ENCODE peak calls at places on chromosome 18, in four cellular contexts. M is HepG2, D is GM12878, V is H1. F is an unnamed sample.

GRCh38 chr18:76259726-76260125 is 235.3 kb downstream of the ZNF516 start:
- DNase-seq in M (no peak), D (no peak), V (no peak), F (no peak)

GRCh38 chr18:21663615-21664014 is 41.0 kb downstream of the ABHD3 start:
- DNase-seq in M (no peak), D (no peak), V (peak), F (no peak)

GRCh38 chr18:63309422-63309821 is 10.1 kb downstream of the BCL2 start:
- DNase-seq in M (no peak), D (no peak), V (no peak), F (no peak)

GRCh38 chr18:58996131-58996632 is 131.5 kb downstream of the ZNF532 start:
- DNase-seq in M (no peak), D (no peak), V (no peak), F (no peak)

GRCh38 chr18:35290070-35290735 is at the start of gene ZSCAN30:
- DNase-seq in M (peak), D (peak), V (peak), F (peak)

GRCh38 chr18:70469916-70470315 is 181.1 kb downstream of the SOCS6 start:
- DNase-seq in M (no peak), D (no peak), V (no peak), F (no peak)

GRCh38 chr18:79912994-79913831 is 38.2 kb downstream of the SLC66A2 start:
- DNase-seq in M (no peak), D (no peak), V (peak), F (no peak)

GRCh38 chr18:49024808-49025361 is 74.1 kb upstream of the SMAD7 start:
- DNase-seq in M (no peak), D (no peak), V (peak), F (no peak)

GRCh38 chr18:11752116-11752911 is 63.2 kb downstream of the GNAL start:
- DNase-seq in M (no peak), D (no peak), V (peak), F (peak)

GRCh38 chr18:77099501-77100370 is 32.8 kb downstream of the MBP start:
- DNase-seq in M (no peak), D (no peak), V (no peak), F (no peak)

GRCh38 chr18:11357678-11358077 is 208.3 kb upstream of the PIEZO2 start:
- DNase-seq in M (no peak), D (no peak), V (no peak), F (no peak)

GRCh38 chr18:77702686-77703085 is 453.0 kb downstream of the GALR1 start:
- DNase-seq in M (peak), D (no peak), V (no peak), F (no peak)

GRCh38 chr18:23761941-23762340 is 72.7 kb downstream of the LAMA3 start:
- DNase-seq in M (no peak), D (no peak), V (no peak), F (no peak)

GRCh38 chr18:61765097-61765496 is 127.7 kb downstream of the RNF152 start:
- DNase-seq in M (no peak), D (no peak), V (no peak), F (peak)

GRCh38 chr18:46283268-46283667 is 179.1 kb downstream of the HAUS1 start:
- DNase-seq in M (no peak), D (no peak), V (no peak), F (no peak)

GRCh38 chr18:44917184-44917864 is 236.6 kb downstream of the SETBP1 start:
- DNase-seq in M (no peak), D (no peak), V (no peak), F (no peak)

GRCh38 chr18:75269140-75269676 is 58.6 kb downstream of the TSHZ1 start:
- DNase-seq in M (no peak), D (no peak), V (no peak), F (no peak)

GRCh38 chr18:2304378-2305175 is 266.7 kb downstream of the METTL4 start:
- DNase-seq in M (no peak), D (no peak), V (no peak), F (no peak)

GRCh38 chr18:35775887-35776286 is 194.3 kb downstream of the GALNT1 start:
- DNase-seq in M (no peak), D (no peak), V (no peak), F (no peak)

GRCh38 chr18:79856119-79857080 is 58.7 kb downstream of the KCNG2 start:
- DNase-seq in M (no peak), D (no peak), V (peak), F (no peak)

GRCh38 chr18:25350561-25351201 is 1.3 kb downstream of the ZNF521 start:
- DNase-seq in M (no peak), D (no peak), V (peak), F (no peak)

GRCh38 chr18:56637897-56638231 is 528 bp downstream of the TXNL1 start:
- DNase-seq in M (no peak), D (no peak), V (no peak), F (peak)

GRCh38 chr18:62325806-62326645 is 916 bp downstream of the TNFRSF11A start:
- DNase-seq in M (no peak), D (no peak), V (no peak), F (no peak)

GRCh38 chr18:63892544-63892943 is 5.0 kb downstream of the SERPINB2 start:
- DNase-seq in M (no peak), D (no peak), V (no peak), F (no peak)

DNA sequence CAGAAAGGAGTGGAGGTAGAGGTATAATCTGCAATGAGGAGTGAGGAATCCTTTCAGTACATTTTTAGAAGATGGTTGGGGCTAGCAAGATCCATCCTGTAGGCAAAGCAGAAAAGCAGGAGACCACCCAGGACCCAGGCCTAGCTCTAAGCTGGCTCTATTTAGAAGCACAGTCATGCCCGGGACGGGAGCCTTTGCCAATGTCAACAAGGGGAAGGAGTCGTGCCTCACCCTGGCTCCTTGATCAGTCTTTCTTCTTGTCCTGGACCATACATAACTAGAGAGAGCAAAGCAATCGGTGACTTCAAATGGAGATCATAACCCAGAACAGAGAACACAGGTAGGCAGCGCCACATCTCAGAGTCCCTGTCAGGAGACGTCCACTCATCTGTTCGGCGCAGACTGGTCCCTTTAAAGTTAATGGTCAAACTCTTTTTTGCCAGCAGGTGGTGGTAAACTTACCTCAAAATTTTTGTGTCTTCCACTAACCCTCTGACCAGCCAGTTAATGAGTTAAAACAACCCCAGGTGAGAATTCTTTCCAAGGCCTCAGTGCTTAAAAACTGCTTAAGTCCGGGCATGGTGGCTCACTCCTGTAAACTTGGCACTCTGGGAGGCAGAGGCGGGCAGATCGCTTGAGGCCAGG is 8.0 kb downstream of the MC5R start:
- DNase-seq in M (peak), D (no peak), V (no peak), F (no peak)
- TF ChIP-seq KDM1A in M (no peak), D (no peak), V (no peak), F (no peak)

GRCh38 chr18:3604626-3605408 is 154.8 kb downstream of the TGIF1 start:
- DNase-seq in M (peak), D (peak), V (no peak), F (peak)
- TF ChIP-seq POLR2AphosphoS5 in M (peak), D (peak), V (no peak), F (peak)

GRCh38 chr18:7558769-7559168 is 8.3 kb upstream of the PTPRM start:
- DNase-seq in M (no peak), D (no peak), V (no peak), F (no peak)

GRCh38 chr18:7561907-7562460 is 5.1 kb upstream of the PTPRM start:
- DNase-seq in M (no peak), D (no peak), V (no peak), F (no peak)

GRCh38 chr18:7565677-7566076 is 1.4 kb upstream of the PTPRM start:
- DNase-seq in M (no peak), D (no peak), V (no peak), F (no peak)

GRCh38 chr18:7559709-7560319 is 7.3 kb upstream of the PTPRM start:
- DNase-seq in M (no peak), D (no peak), V (no peak), F (no peak)

GRCh38 chr18:7562491-7562890 is 4.6 kb upstream of the PTPRM start:
- DNase-seq in M (no peak), D (no peak), V (no peak), F (no peak)
- TF ChIP-seq KDM1A in M (no peak), D (no peak), V (no peak), F (no peak)

DNA sequence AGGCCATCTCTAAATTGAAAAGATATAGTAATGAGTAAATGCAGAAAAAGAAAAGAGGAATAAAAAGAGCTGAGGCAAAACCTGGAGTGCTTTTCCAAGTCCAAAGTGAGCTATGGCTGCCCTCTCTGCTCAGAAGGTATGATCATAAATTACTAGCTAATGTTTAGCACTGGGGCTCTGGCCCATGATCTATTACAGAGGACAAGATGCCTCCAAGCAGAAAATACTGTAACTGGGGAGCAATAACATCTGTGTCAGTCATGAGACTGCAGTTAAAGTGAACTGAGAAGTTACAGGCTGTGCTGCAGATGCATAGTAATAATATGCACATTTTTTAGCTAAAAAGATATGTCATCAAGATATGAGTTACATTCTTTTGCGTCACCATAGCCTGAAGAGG is 209.4 kb upstream of the RBBP8 start:
- DNase-seq in M (no peak), D (no peak), V (no peak), F (no peak)
- TF ChIP-seq POLR2AphosphoS5 in M (no peak), D (no peak), V (no peak), F (no peak)

F was measured in K562.